ENCODE peak calls at places on chromosomes 1 and 21, in seven cellular contexts. R is GM23248; D is small intestine; X is effector memory CD4-positive, alpha-beta T cell; V is pancreas; E is MM.1S; T is left lung. Q is an unnamed sample.

GRCh38 chr1:20486457-20487235 is 636 bp upstream of the CAMK2N1 start:
- DNase-seq in R (peak; percentile 75), D (peak; percentile 88), X (no peak), V (peak; percentile 52), E (no peak), T (peak; percentile 80), Q (no peak)

GRCh38 chr1:234918216-234918841 is 210.3 kb downstream of the TOMM20 start:
- DNase-seq in R (no peak), D (no peak), X (no peak), V (peak; percentile 39), E (no peak), T (no peak), Q (no peak)

GRCh38 chr1:70627910-70628309 is 216.8 kb downstream of the CTH start:
- DNase-seq in R (peak; percentile 1), D (no peak), X (no peak), V (no peak), E (no peak), T (no peak), Q (no peak)

GRCh38 chr1:38992450-38993111 is 1.5 kb downstream of the AKIRIN1 start:
- DNase-seq in R (peak; percentile 15), D (peak; percentile 22), X (no peak), V (no peak), E (no peak), T (no peak), Q (no peak)

GRCh38 chr1:62407398-62408009 is 29.3 kb upstream of the USP1 start:
- DNase-seq in R (peak; percentile 68), D (peak; percentile 59), X (no peak), V (peak; percentile 18), E (peak; percentile 57), T (no peak), Q (peak; percentile 37)

GRCh38 chr1:35866998-35867397 is 16.0 kb upstream of the AGO1 start:
- DNase-seq in R (no peak), D (no peak), X (no peak), V (no peak), E (no peak), T (no peak), Q (no peak)

GRCh38 chr1:86191958-86192357 is 35.4 kb upstream of the COL24A1 start:
- DNase-seq in R (no peak), D (no peak), X (no peak), V (no peak), E (no peak), T (no peak), Q (no peak)

GRCh38 chr1:109926662-109927300 is 16.1 kb downstream of the CSF1 start:
- DNase-seq in R (peak; percentile 86), D (no peak), X (no peak), V (no peak), E (no peak), T (no peak), Q (no peak)

GRCh38 chr1:153617677-153618076 is 1.6 kb upstream of the S100A14 start:
- DNase-seq in R (peak; percentile 81), D (peak; percentile 82), X (peak; percentile 60), V (peak; percentile 73), E (peak; percentile 75), T (peak; percentile 93), Q (peak; percentile 50)

GRCh38 chr1:207002731-207003146 is 29.8 kb downstream of the C1orf116 start:
- DNase-seq in R (no peak), D (no peak), X (no peak), V (peak; percentile 48), E (no peak), T (peak; percentile 88), Q (no peak)

GRCh38 chr1:230753586-230754251 is 6.5 kb downstream of the CAPN9 start:
- DNase-seq in R (no peak), D (no peak), X (no peak), V (peak; percentile 36), E (peak; percentile 48), T (no peak), Q (peak; percentile 37)

GRCh38 chr1:106459418-106459817 is 597.1 kb upstream of the PRMT6 start:
- DNase-seq in R (no peak), D (no peak), X (no peak), V (no peak), E (no peak), T (no peak), Q (no peak)

GRCh38 chr1:20164694-20165202 is 21.1 kb upstream of the UBXN10 start:
- DNase-seq in R (peak; percentile 9), D (no peak), X (no peak), V (no peak), E (no peak), T (no peak), Q (no peak)

GRCh38 chr1:39625462-39626273 is 13.8 kb downstream of the HEYL start:
- DNase-seq in R (peak; percentile 72), D (no peak), X (no peak), V (no peak), E (no peak), T (no peak), Q (no peak)

GRCh38 chr1:36658838-36659237 is 176.1 kb upstream of the CSF3R start:
- DNase-seq in R (no peak), D (no peak), X (no peak), V (no peak), E (no peak), T (no peak), Q (no peak)

GRCh38 chr1:102463328-102463727 is 466.6 kb upstream of the OLFM3 start:
- DNase-seq in R (no peak), D (no peak), X (no peak), V (no peak), E (no peak), T (no peak), Q (no peak)

GRCh38 chr21:35796834-35797233 is 263.5 kb downstream of the SETD4 start:
- DNase-seq in R (no peak), D (peak; percentile 26), X (no peak), V (no peak), E (no peak), T (no peak), Q (no peak)

GRCh38 chr1:54342306-54342705 is 63.9 kb downstream of the SSBP3 start:
- DNase-seq in R (no peak), D (no peak), X (no peak), V (no peak), E (no peak), T (no peak), Q (no peak)

GRCh38 chr1:30302808-30303310 is 420.5 kb downstream of the MATN1 start:
- DNase-seq in R (no peak), D (no peak), X (no peak), V (peak; percentile 2), E (no peak), T (no peak), Q (no peak)

GRCh38 chr1:33872681-33873080 is 8.8 kb downstream of the HMGB4 start:
- DNase-seq in R (peak; percentile 89), D (no peak), X (no peak), V (no peak), E (no peak), T (no peak), Q (no peak)

GRCh38 chr1:10947691-10948462 is 64.6 kb upstream of the TARDBP start:
- DNase-seq in R (no peak), D (no peak), X (no peak), V (no peak), E (no peak), T (peak; percentile 66), Q (no peak)

GRCh38 chr1:166379447-166379846 is 212.6 kb upstream of the FAM78B start:
- DNase-seq in R (no peak), D (no peak), X (no peak), V (no peak), E (no peak), T (no peak), Q (no peak)

GRCh38 chr1:7642781-7643180 is 128.3 kb upstream of the VAMP3 start:
- DNase-seq in R (no peak), D (no peak), X (no peak), V (no peak), E (no peak), T (peak; percentile 31), Q (no peak)

GRCh38 chr1:21216835-21217811 is 40.4 kb upstream of the EIF4G3 start:
- DNase-seq in R (peak; percentile 57), D (peak; percentile 63), X (peak; percentile 51), V (peak; percentile 66), E (peak; percentile 63), T (peak; percentile 69), Q (peak; percentile 56)

GRCh38 chr1:31151402-31151801 is 85.9 kb upstream of the PUM1 start:
- DNase-seq in R (no peak), D (no peak), X (no peak), V (no peak), E (no peak), T (no peak), Q (no peak)

GRCh38 chr1:4760088-4760487 is 105.7 kb downstream of the AJAP1 start:
- DNase-seq in R (no peak), D (no peak), X (no peak), V (no peak), E (no peak), T (no peak), Q (no peak)

GRCh38 chr1:4759671-4760070 is 105.3 kb downstream of the AJAP1 start:
- DNase-seq in R (no peak), D (no peak), X (no peak), V (no peak), E (no peak), T (peak; percentile 63), Q (no peak)

GRCh38 chr1:4756851-4757580 is 102.6 kb downstream of the AJAP1 start:
- DNase-seq in R (no peak), D (no peak), X (no peak), V (no peak), E (no peak), T (peak; percentile 51), Q (no peak)

GRCh38 chr1:4762146-4762545 is 107.7 kb downstream of the AJAP1 start:
- DNase-seq in R (no peak), D (no peak), X (no peak), V (no peak), E (no peak), T (no peak), Q (no peak)

DNA sequence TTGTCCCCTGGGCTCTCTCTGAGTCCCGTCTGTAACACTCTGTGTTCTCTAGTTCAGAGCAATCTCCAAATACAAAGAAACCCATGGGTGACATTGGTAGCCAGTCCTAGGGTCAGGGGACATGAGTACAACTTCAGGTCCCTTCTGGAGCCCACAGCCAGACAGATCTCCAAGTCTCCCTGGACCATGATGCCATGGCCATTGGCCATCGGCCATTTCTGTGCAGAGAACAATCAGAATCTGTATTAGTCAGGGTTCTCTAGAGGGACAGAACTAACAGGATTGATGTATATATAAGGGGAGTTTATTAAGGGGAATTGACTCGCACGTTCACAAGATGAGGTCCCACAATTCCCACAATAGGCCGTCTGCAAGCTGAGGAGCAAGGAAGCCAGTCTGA is 106.9 kb downstream of the AJAP1 start:
- DNase-seq in R (no peak), D (no peak), X (no peak), V (no peak), E (no peak), T (no peak), Q (no peak)
- H3K9me3 ChIP-seq in R (no peaks in the 10 kb centered on the region), D (no peaks in the 10 kb centered on the region), X (no peaks in the 10 kb centered on the region), V (no peaks in the 10 kb centered on the region), E (no peaks in the 10 kb centered on the region), T (no peaks in the 10 kb centered on the region), Q (no peaks in the 10 kb centered on the region)

GRCh38 chr1:59511476-59512465 is 214.9 kb downstream of the FGGY start:
- DNase-seq in R (no peak), D (no peak), X (no peak), V (peak; percentile 23), E (no peak), T (no peak), Q (no peak)
- H3K27ac ChIP-seq in R (no peak overlapping the region), D (no peak overlapping the region), X (no peak overlapping the region), V (peak overlapping the region; percentile 15), E (no peak overlapping the region), T (no peak overlapping the region), Q (no peak overlapping the region)

GRCh38 chr1:218165687-218166088 is 119.4 kb upstream of the RRP15 start:
- DNase-seq in R (no peak), D (no peak), X (no peak), V (no peak), E (peak; percentile 53), T (no peak), Q (no peak)
- H3K9me3 ChIP-seq in R (no peaks in the 10 kb centered on the region), D (no peaks in the 10 kb centered on the region), X (no peaks in the 10 kb centered on the region), V (no peaks in the 10 kb centered on the region), E (no peaks in the 10 kb centered on the region), T (no peaks in the 10 kb centered on the region), Q (no peaks in the 10 kb centered on the region)

GRCh38 chr1:116767782-116768382 is 13.7 kb downstream of the CD2 start:
- DNase-seq in R (no peak), D (no peak), X (no peak), V (no peak), E (no peak), T (no peak), Q (no peak)
- H3K27ac ChIP-seq in R (no peak overlapping the region), D (no peak overlapping the region), X (peak overlapping the region; percentile 87), V (no peak overlapping the region), E (no peak overlapping the region), T (no peak overlapping the region), Q (peak overlapping the region; percentile 88)